ENCODE peak calls at places on chromosomes 6 and 20, in nine cellular contexts. D is OCI-LY7, B is RWPE2, Y is ovary, U is psoas muscle, V is heart left ventricle, Q is fibroblast of pulmonary artery, C is lower leg skin, J is lower lobe of right lung. M is an unnamed sample.
A peak's percentile ranks its signal among the peaks of the same experiment; 100 is the strongest.

GRCh38 chr6:110898111-110898510 is 23.5 kb downstream of the AMD1 start:
- DNase-seq in D (no peak), B (no peak), Y (no peak), U (no peak), V (no peak), Q (no peak), C (no peak), J (no peak), M (no peak)

GRCh38 chr6:4805553-4806307 is 29.5 kb downstream of the CDYL start:
- DNase-seq in D (peak; percentile 22), B (no peak), Y (peak; percentile 60), U (peak; percentile 70), V (peak; percentile 39), Q (peak; percentile 51), C (no peak), J (peak; percentile 63), M (peak; percentile 31)

GRCh38 chr6:163923658-163924411 is 509.3 kb downstream of the QKI start:
- DNase-seq in D (no peak), B (no peak), Y (no peak), U (peak; percentile 89), V (no peak), Q (no peak), C (no peak), J (no peak), M (no peak)

GRCh38 chr6:119739776-119740175 is 390.2 kb upstream of the MAN1A1 start:
- DNase-seq in D (no peak), B (no peak), Y (no peak), U (no peak), V (no peak), Q (no peak), C (no peak), J (no peak), M (no peak)

GRCh38 chr6:30682181-30683117 is 4.0 kb downstream of the PPP1R18 start:
- DNase-seq in D (peak; percentile 95), B (peak; percentile 79), Y (peak; percentile 80), U (peak; percentile 89), V (peak; percentile 89), Q (peak; percentile 75), C (peak; percentile 97), J (peak; percentile 91), M (peak; percentile 82)

GRCh38 chr6:28864321-28864923 is 59.4 kb downstream of the TRIM27 start:
- DNase-seq in D (no peak), B (no peak), Y (no peak), U (no peak), V (peak; percentile 43), Q (no peak), C (no peak), J (no peak), M (no peak)

GRCh38 chr6:152313542-152314482 is 323.4 kb downstream of the SYNE1 start:
- DNase-seq in D (no peak), B (no peak), Y (no peak), U (no peak), V (no peak), Q (peak; percentile 84), C (no peak), J (no peak), M (peak; percentile 80)

GRCh38 chr20:22490287-22491187 is 93.8 kb downstream of the FOXA2 start:
- DNase-seq in D (no peak), B (no peak), Y (no peak), U (no peak), V (no peak), Q (peak; percentile 3), C (no peak), J (peak; percentile 80), M (peak; percentile 16)

GRCh38 chr20:51156041-51156795 is 133.3 kb upstream of the KCNG1 start:
- DNase-seq in D (no peak), B (no peak), Y (peak; percentile 49), U (no peak), V (no peak), Q (peak; percentile 93), C (no peak), J (no peak), M (peak; percentile 86)

GRCh38 chr6:52304917-52305316 is 20.4 kb upstream of the MCM3 start:
- DNase-seq in D (peak; percentile 59), B (no peak), Y (no peak), U (no peak), V (no peak), Q (peak; percentile 29), C (no peak), J (no peak), M (peak; percentile 64)

GRCh38 chr20:12687476-12687875 is 321.3 kb upstream of the SPTLC3 start:
- DNase-seq in D (no peak), B (no peak), Y (no peak), U (no peak), V (no peak), Q (no peak), C (no peak), J (no peak), M (no peak)

GRCh38 chr6:170082067-170082466 is 208.8 kb downstream of the DLL1 start:
- DNase-seq in D (no peak), B (peak; percentile 48), Y (no peak), U (peak; percentile 50), V (no peak), Q (no peak), C (peak; percentile 46), J (peak; percentile 31), M (no peak)

GRCh38 chr6:130421567-130421966 is 55.8 kb downstream of the TMEM200A start:
- DNase-seq in D (no peak), B (no peak), Y (no peak), U (no peak), V (no peak), Q (peak; percentile 45), C (no peak), J (no peak), M (peak; percentile 79)

GRCh38 chr6:118354641-118355040 is 193.5 kb upstream of the PLN start:
- DNase-seq in D (peak; percentile 3), B (no peak), Y (no peak), U (no peak), V (no peak), Q (no peak), C (no peak), J (no peak), M (no peak)

GRCh38 chr20:8790442-8791074 is 278.3 kb upstream of the PLCB4 start:
- DNase-seq in D (peak; percentile 41), B (no peak), Y (no peak), U (no peak), V (peak; percentile 38), Q (peak; percentile 74), C (no peak), J (no peak), M (peak; percentile 74)

DNA sequence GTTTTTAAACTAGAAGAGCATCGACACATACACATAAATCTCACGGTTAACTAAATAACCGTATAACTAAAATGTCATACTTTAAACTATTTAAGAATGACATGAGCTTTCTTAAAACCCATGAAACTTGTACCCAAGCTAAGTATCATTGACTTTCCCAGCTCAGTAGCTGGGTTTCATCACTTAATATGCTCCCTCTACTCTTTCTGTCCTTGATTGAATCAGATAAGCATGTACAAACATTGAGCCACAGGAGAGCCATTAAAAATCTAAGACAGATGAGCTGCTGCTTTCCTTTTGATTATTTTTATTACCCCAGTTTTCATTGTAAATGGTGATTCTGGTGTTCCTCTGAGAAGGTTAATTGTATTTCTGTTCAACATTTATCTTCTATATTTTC is 115.8 kb downstream of the FOXO3 start:
- DNase-seq in D (no peak), B (no peak), Y (no peak), U (no peak), V (no peak), Q (no peak), C (no peak), J (no peak), M (no peak)
- H3K4me3 ChIP-seq in D (no peak overlapping the region), B (no peak overlapping the region), Y (no peak overlapping the region), U (no peak overlapping the region), V (no peak overlapping the region), Q (no peak overlapping the region), C (no peak overlapping the region), J (no peak overlapping the region), M (no peak overlapping the region)

DNA sequence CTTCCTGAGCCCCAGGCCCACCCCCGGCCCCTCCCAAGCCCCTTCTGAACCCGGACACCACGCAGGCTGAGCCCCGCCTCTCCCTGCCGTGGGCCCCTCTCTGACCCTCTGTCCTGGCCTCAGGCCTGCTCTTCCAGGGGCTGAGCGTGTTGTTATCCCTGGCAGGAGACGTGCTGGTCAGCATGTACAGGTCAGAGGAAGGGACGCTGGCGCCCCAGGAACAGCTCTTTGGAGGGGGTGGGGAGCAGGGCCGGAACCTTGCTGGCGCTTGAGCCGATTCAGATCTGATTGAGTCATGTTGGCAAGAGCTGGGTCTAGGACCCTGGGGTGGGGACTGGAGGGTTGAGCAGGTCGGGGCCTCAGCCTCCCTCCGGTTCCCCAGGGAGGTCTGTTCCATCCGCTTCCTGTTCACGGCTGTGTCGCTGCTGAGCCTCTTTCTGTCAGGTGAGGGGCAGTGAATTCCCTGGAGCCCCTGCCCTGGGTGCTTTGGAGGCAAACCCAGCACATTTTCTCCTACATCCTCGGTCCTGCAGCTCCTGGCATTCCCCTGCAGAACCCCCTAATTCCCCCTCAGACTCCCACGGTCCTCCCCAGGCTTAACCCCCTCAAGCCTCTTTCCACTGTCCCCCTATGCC is 1.9 kb downstream of the SPAG4 start:
- DNase-seq in D (peak; percentile 92), B (peak; percentile 96), Y (peak; percentile 87), U (peak; percentile 77), V (peak; percentile 59), Q (peak; percentile 56), C (peak; percentile 91), J (peak; percentile 58), M (peak; percentile 39)
- TF ChIP-seq CTCF in D (peak; percentile 61), B (peak; percentile 68), Y (peak; percentile 48), U (peak; percentile 32), V (peak; percentile 9), Q (peak; percentile 39), C (no peak), J (peak; percentile 41), M (peak; percentile 31)

DNA sequence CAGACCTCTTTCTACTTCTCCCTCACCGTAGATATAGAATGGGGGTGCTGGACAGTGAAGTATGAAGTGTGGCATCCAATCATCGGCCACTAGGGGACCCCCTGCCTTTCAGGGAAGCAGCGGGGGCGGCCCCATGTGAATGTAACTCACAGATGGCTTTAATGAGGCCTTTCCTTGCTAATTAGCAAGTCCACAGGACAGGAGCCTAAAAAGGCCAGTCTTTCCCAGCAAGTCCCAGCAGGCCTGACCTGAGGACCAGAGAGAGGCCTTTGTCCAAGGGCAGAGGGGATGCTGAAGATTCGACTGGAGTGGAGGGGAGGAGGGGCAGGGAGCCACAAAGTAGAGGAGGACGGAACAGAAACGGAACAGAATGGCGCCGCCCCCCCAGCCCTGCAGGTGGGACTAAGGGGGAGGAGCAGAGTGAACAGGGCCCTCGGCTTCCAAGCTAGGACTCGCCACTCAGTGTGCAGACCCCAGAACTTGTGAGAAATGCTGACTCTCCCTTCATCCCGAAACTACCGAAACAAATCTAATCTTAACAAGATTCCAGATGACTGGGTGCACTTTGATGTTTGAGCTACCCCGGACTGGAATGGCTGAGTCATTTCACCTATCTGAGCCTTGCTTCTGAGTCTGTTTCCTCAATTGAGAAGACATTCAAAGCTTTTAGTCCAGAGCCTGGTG is 5.8 kb downstream of the C6orf132 start:
- DNase-seq in D (peak; percentile 75), B (no peak), Y (no peak), U (no peak), V (no peak), Q (peak; percentile 55), C (no peak), J (no peak), M (peak; percentile 76)
- H3K4me3 ChIP-seq in D (peak overlapping the region; percentile 36), B (no peak overlapping the region), Y (no peak overlapping the region), U (no peak overlapping the region), V (no peak overlapping the region), Q (no peak overlapping the region), C (no peak overlapping the region), J (no peak overlapping the region), M (no peak overlapping the region)

GRCh38 chr6:167826230-167827061 is at the start of gene AFDN:
- DNase-seq in D (peak; percentile 77), B (no peak), Y (peak; percentile 88), U (peak; percentile 89), V (peak; percentile 79), Q (peak; percentile 51), C (peak; percentile 94), J (peak; percentile 83), M (peak; percentile 30)
- TF ChIP-seq CTCF in D (peak; percentile 33), B (peak; percentile 21), Y (peak; percentile 54), U (peak; percentile 35), V (peak; percentile 52), Q (peak; percentile 12), C (no peak), J (peak; percentile 27), M (peak; percentile 53)

GRCh38 chr6:35049885-35050284 is 91.3 kb downstream of the TCP11 start:
- DNase-seq in D (no peak), B (no peak), Y (peak; percentile 53), U (no peak), V (peak; percentile 69), Q (peak; percentile 52), C (no peak), J (no peak), M (peak; percentile 33)
- H3K4me3 ChIP-seq in D (no peak overlapping the region), B (no peak overlapping the region), Y (no peak overlapping the region), U (no peak overlapping the region), V (no peak overlapping the region), Q (no peak overlapping the region), C (no peak overlapping the region), J (no peak overlapping the region), M (no peak overlapping the region)

M was measured in fibroblast of the aortic adventitia.